ENCODE peak calls at places on chromosomes 6 and 20, in six cellular contexts. C is HepG2, H is K562, F is IMR-90, A is SK-N-SH, S is A549. U is an unnamed sample.
A peak's percentile ranks its signal among the peaks of the same experiment; 100 is the strongest.

GRCh38 chr20:36468149-36469000 is 72.9 kb upstream of the MYL9 start:
- DNase-seq in C (peak; percentile 85), H (no peak), F (no peak), A (peak; percentile 64), S (no peak), U (no peak)

GRCh38 chr6:142300758-142301251 is 1.0 kb upstream of the ADGRG6 start:
- DNase-seq in C (peak; percentile 52), H (no peak), F (peak; percentile 71), A (no peak), S (peak; percentile 12), U (no peak)

GRCh38 chr6:163192591-163192990 is 221.9 kb upstream of the QKI start:
- DNase-seq in C (no peak), H (no peak), F (no peak), A (no peak), S (no peak), U (no peak)

GRCh38 chr6:110816677-110817076 is 1.4 kb upstream of the CDK19 start:
- DNase-seq in C (no peak), H (no peak), F (no peak), A (no peak), S (no peak), U (no peak)

GRCh38 chr20:57205625-57206219 is 60.7 kb downstream of the BMP7 start:
- DNase-seq in C (no peak), H (no peak), F (peak; percentile 77), A (no peak), S (peak; percentile 40), U (no peak)

GRCh38 chr6:131103296-131103695 is 32.0 kb upstream of the AKAP7 start:
- DNase-seq in C (no peak), H (no peak), F (no peak), A (no peak), S (no peak), U (no peak)

GRCh38 chr20:17568972-17569471 is 853 bp upstream of the DSTN start:
- DNase-seq in C (peak; percentile 95), H (peak; percentile 57), F (peak; percentile 99), A (peak; percentile 81), S (peak; percentile 95), U (no peak)

GRCh38 chr20:4076671-4077070 is 61.3 kb upstream of the RNF24 start:
- DNase-seq in C (no peak), H (no peak), F (peak; percentile 95), A (no peak), S (no peak), U (no peak)

GRCh38 chr6:34688956-34689355 is 7.6 kb downstream of the ILRUN start:
- DNase-seq in C (no peak), H (no peak), F (no peak), A (no peak), S (no peak), U (no peak)

GRCh38 chr20:3889489-3890409 is 562 bp downstream of the PANK2 start:
- DNase-seq in C (peak; percentile 33), H (peak; percentile 65), F (no peak), A (peak; percentile 81), S (peak; percentile 49), U (no peak)

GRCh38 chr6:15870354-15871043 is 207.7 kb upstream of the DTNBP1 start:
- DNase-seq in C (no peak), H (no peak), F (no peak), A (peak; percentile 4), S (no peak), U (no peak)

GRCh38 chr6:150139533-150139932 is 3.3 kb upstream of the PPP1R14C start:
- DNase-seq in C (no peak), H (no peak), F (no peak), A (no peak), S (no peak), U (no peak)

GRCh38 chr20:52446421-52447231 is 255.0 kb upstream of the ZFP64 start:
- DNase-seq in C (no peak), H (peak; percentile 9), F (peak; percentile 66), A (no peak), S (no peak), U (no peak)

GRCh38 chr20:10476319-10476724 is 41.2 kb downstream of the SLX4IP start:
- DNase-seq in C (no peak), H (peak; percentile 19), F (peak; percentile 51), A (no peak), S (no peak), U (peak; percentile 60)

GRCh38 chr6:42748241-42748898 is 2.5 kb upstream of the TBCC start:
- DNase-seq in C (no peak), H (no peak), F (no peak), A (no peak), S (no peak), U (no peak)

GRCh38 chr6:105318660-105319059 is 84.2 kb downstream of the PREP start:
- DNase-seq in C (no peak), H (no peak), F (peak; percentile 51), A (no peak), S (no peak), U (no peak)

GRCh38 chr6:49551126-49551865 is 828 bp downstream of the C6orf141 start:
- DNase-seq in C (no peak), H (no peak), F (no peak), A (no peak), S (no peak), U (no peak)
- TF ChIP-seq SMC3 in C (no peak), H (no peak), F (no peak), A (no peak), S (no peak), U (no peak)

GRCh38 chr6:25488156-25488555 is 163.9 kb upstream of the SCGN start:
- DNase-seq in C (no peak), H (no peak), F (no peak), A (no peak), S (no peak), U (no peak)
- TF ChIP-seq SMC3 in C (no peak), H (no peak), F (no peak), A (no peak), S (no peak), U (no peak)

DNA sequence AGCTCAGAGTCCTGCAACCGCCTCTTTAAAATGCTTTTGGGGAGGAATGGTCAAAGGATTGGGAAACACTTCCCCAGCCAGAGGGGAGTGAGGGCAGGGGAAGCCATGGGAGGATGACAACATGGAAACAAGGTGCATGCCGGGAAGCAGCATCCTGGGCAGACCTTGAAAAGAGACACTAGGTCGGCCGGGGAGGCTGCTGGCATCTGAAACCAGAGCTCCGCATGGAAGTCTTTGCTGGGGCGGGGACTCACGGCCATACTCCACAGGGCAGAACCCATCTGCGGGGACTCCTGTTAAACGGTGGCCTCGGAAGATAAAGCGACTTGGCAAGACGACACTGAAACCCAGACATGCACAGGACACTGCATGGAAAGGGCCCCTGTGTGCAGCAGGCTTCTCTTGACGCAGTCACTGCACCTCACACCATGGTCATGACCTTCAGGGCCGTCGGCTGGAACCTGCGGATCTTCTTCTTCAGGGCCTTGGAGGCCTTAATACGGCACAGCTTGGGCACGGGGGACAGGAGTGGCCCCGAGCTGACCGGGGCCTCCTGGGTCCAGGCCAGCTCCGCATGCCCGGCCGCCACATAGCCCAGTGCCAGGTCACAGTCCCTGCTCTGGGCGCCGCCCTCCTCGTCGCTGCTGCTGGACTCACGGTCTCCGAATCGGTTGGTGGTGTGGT is 12.4 kb downstream of the DACT2 start:
- DNase-seq in C (no peak), H (no peak), F (no peak), A (no peak), S (no peak), U (no peak)
- TF ChIP-seq SMC3 in C (no peak), H (no peak), F (no peak), A (no peak), S (no peak), U (no peak)

GRCh38 chr6:56491606-56492328 is 150.9 kb downstream of the DST start:
- DNase-seq in C (no peak), H (no peak), F (no peak), A (no peak), S (no peak), U (no peak)

GRCh38 chr6:56488281-56488680 is 154.4 kb downstream of the DST start:
- DNase-seq in C (no peak), H (no peak), F (no peak), A (peak; percentile 75), S (no peak), U (no peak)

GRCh38 chr6:56486681-56487080 is 156.0 kb downstream of the DST start:
- DNase-seq in C (no peak), H (no peak), F (no peak), A (no peak), S (no peak), U (no peak)

GRCh38 chr6:56489559-56489958 is 153.1 kb downstream of the DST start:
- DNase-seq in C (no peak), H (no peak), F (no peak), A (no peak), S (no peak), U (no peak)

DNA sequence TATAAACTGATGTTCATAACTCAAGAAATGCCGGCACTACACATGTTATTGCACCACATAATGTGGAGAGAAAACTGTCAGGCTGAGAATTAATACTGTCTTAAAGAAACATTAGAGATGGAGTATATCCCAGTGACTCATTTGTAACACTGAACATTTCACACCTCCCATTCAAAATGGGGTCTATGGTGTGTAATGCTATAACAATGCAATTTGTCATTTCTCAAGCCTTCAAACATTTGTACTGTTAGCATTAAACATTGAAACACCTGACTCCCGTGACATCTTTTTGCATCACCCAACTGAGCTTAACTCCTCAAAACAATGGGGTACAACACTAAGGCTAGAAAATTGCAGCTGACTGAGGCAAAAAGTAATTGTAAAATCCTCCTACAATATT is 151.7 kb downstream of the DST start:
- DNase-seq in C (no peak), H (no peak), F (peak; percentile 44), A (no peak), S (no peak), U (no peak)
- TF ChIP-seq SMC3 in C (no peak), H (no peak), F (no peak), A (no peak), S (no peak), U (no peak)

DNA sequence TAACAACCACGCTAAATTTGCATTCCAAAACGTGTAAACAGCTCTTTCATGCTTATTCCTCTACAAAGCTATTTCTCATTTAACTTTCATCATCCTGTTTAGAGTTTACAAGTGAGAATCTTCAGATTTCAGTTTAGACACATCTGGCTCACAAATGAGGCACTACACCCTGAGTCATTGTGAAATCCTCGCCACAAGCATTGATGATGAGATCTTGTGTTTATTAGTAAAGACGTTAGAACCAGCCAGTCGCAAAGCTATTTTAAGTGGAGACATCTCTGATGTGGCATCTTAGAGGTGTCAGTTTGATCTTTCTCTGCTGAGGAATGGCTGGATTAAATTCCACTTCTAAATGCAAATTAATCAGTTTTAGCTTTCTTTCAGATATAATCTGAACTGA is 8.3 kb upstream of the ISM1 start:
- DNase-seq in C (no peak), H (no peak), F (no peak), A (no peak), S (no peak), U (no peak)
- TF ChIP-seq SMC3 in C (no peak), H (no peak), F (no peak), A (no peak), S (no peak), U (no peak)

GRCh38 chr20:47355489-47356219 is 845 bp downstream of the ZMYND8 start:
- DNase-seq in C (no peak), H (no peak), F (no peak), A (no peak), S (no peak), U (no peak)
- TF ChIP-seq SMC3 in C (no peak), H (no peak), F (no peak), A (no peak), S (no peak), U (no peak)